ENCODE peak calls at places on chromosome 1, in six cellular contexts. O, V, R, E, Z and I are unnamed samples.

GRCh38 chr1:226447932-226448670 is 40.2 kb upstream of the PARP1 start:
- DNase-seq in V (no peak), O (peak), R (peak), Z (no peak), E (no peak), I (no peak)

GRCh38 chr1:154344977-154345837 is 19.9 kb downstream of the ATP8B2 start:
- DNase-seq in O (peak), E (no peak), Z (no peak), V (peak), R (no peak), I (no peak)

GRCh38 chr1:117928881-117929339 is 511 bp downstream of the GDAP2 start:
- DNase-seq in E (peak), O (peak), R (peak), Z (no peak), V (no peak), I (peak)

GRCh38 chr1:246681822-246682221 is 42.4 kb upstream of the SCCPDH start:
- DNase-seq in R (no peak), E (no peak), O (peak), V (peak), Z (no peak), I (no peak)

GRCh38 chr1:100752806-100753205 is 33.3 kb downstream of the VCAM1 start:
- DNase-seq in O (no peak), R (no peak), V (no peak), E (no peak), Z (no peak), I (no peak)

GRCh38 chr1:34787461-34788420 is 5.1 kb upstream of the GJA4 start:
- DNase-seq in V (no peak), Z (no peak), E (no peak), O (peak), R (no peak), I (no peak)

GRCh38 chr1:228453022-228453560 is 34.1 kb upstream of the RNF187 start:
- DNase-seq in Z (no peak), V (no peak), E (no peak), O (no peak), R (no peak), I (no peak)

GRCh38 chr1:176517484-176517883 is 54.5 kb downstream of the PAPPA2 start:
- DNase-seq in R (no peak), V (no peak), Z (no peak), O (peak), E (no peak), I (no peak)

GRCh38 chr1:17239420-17239819 is 9.5 kb upstream of the PADI3 start:
- DNase-seq in Z (no peak), V (no peak), R (peak), O (peak), E (no peak), I (peak)

GRCh38 chr1:241266121-241266520 is 90.9 kb downstream of the RGS7 start:
- DNase-seq in Z (no peak), O (no peak), E (no peak), R (no peak), V (no peak), I (no peak)

GRCh38 chr1:243910612-243911011 is 60.6 kb upstream of the AKT3 start:
- DNase-seq in V (no peak), R (no peak), O (no peak), Z (no peak), E (no peak), I (no peak)

GRCh38 chr1:115224636-115225035 is 113.4 kb downstream of the NGF start:
- DNase-seq in V (no peak), Z (no peak), E (no peak), R (no peak), O (no peak), I (no peak)

GRCh38 chr1:67840449-67840848 is 7.2 kb upstream of the GNG12 start:
- DNase-seq in O (peak), V (no peak), R (peak), E (peak), Z (no peak), I (no peak)

GRCh38 chr1:223723351-223723904 is 11.1 kb downstream of the CAPN2 start:
- DNase-seq in O (no peak), Z (no peak), R (no peak), E (no peak), V (no peak), I (no peak)

GRCh38 chr1:111672338-111672737 is 52.7 kb downstream of the RAP1A start:
- DNase-seq in O (no peak), V (no peak), E (no peak), Z (no peak), R (no peak), I (no peak)

GRCh38 chr1:59593798-59594790 is 220.7 kb upstream of the HOOK1 start:
- DNase-seq in O (no peak), V (no peak), R (no peak), Z (no peak), E (no peak), I (no peak)

GRCh38 chr1:208312706-208313105 is 68.5 kb upstream of the PLXNA2 start:
- DNase-seq in E (no peak), O (no peak), R (no peak), Z (no peak), V (no peak), I (no peak)

GRCh38 chr1:55015123-55015522 is 16.4 kb downstream of the BSND start:
- DNase-seq in V (no peak), E (no peak), Z (no peak), O (no peak), R (no peak), I (no peak)

GRCh38 chr1:188027613-188028012 is 1198.9 kb downstream of the PLA2G4A start:
- DNase-seq in O (peak), R (peak), V (no peak), E (no peak), Z (peak), I (no peak)

GRCh38 chr1:7885513-7886298 is 32.8 kb upstream of the UTS2 start:
- DNase-seq in Z (peak), O (no peak), E (peak), R (no peak), V (peak), I (no peak)

GRCh38 chr1:109823543-109824348 is 60.0 kb upstream of the EPS8L3 start:
- DNase-seq in Z (no peak), O (no peak), R (no peak), E (peak), V (peak), I (no peak)

GRCh38 chr1:112537451-112537850 is 28.7 kb downstream of the WNT2B start:
- DNase-seq in O (no peak), R (no peak), E (no peak), Z (no peak), V (no peak), I (no peak)

GRCh38 chr1:59393211-59394180 is 96.6 kb downstream of the FGGY start:
- DNase-seq in R (peak), V (peak), O (peak), E (peak), Z (no peak), I (no peak)

GRCh38 chr1:18965206-18966173 is 9.0 kb upstream of the IFFO2 start:
- DNase-seq in O (peak), V (peak), R (no peak), Z (no peak), E (no peak), I (no peak)

GRCh38 chr1:177937931-177938330 is 31.9 kb downstream of the SEC16B start:
- DNase-seq in O (peak), V (no peak), Z (no peak), E (no peak), R (peak), I (no peak)

GRCh38 chr1:155086182-155086741 is 7.6 kb downstream of the EFNA3 start:
- DNase-seq in O (peak), Z (no peak), E (peak), V (no peak), R (no peak), I (peak)

GRCh38 chr1:91608876-91609275 is 108.2 kb downstream of the CDC7 start:
- DNase-seq in R (no peak), O (peak), E (no peak), Z (peak), V (no peak), I (no peak)

GRCh38 chr1:221947731-221948130 is 205.8 kb upstream of the DUSP10 start:
- DNase-seq in R (no peak), E (no peak), Z (peak), V (no peak), O (no peak), I (no peak)

GRCh38 chr1:188723332-188724020 is 1754.2 kb downstream of the BRINP3 start:
- DNase-seq in O (no peak), E (no peak), Z (no peak), R (no peak), V (no peak), I (no peak)

DNA sequence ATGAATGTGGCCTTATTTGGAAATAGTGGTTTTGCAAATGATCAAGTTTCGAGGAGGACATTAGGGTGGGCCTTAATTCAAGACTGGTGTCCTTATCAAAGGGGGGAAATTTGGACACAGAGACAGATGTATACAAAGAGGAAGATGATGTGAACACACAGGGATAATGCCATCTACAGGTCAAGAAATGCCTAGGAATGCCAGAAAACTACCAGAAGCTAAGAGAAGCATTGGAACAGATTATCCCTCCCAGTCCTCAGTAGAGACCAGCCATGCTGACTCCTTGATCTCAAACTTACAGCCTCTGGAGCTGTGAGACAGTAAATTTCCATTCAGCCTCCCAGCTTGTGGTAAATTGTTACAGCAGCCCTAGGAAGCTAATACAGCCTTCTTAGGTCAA is 151.4 kb downstream of the PTGER3 start:
- DNase-seq in V (no peak), Z (no peak), E (no peak), R (no peak), O (no peak), I (no peak)
- TF ChIP-seq CTCF in V (no peak), Z (peak), E (no peak), R (no peak), O (no peak), I (no peak)

DNA sequence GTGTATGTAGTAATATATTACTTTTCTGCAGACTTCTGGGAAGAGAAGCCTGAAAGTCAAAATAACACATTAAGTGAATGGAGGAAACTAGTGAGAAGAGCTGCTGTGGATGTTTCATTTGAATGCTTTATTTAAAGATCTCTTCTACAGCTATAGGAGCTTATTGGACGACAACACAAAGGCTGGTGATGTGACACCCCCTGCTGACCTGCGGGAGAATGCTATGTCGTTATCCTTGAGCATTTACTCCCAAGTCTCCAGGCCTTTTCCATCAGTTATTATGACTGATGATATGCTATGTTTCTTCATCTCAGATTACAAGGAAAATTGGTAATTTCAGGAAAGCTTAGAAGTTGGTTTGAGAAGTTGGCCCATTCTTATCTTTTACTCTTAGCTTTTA is 22.3 kb upstream of the PLA2G4A start:
- DNase-seq in E (no peak), O (peak), V (no peak), R (no peak), Z (no peak), I (no peak)
- TF ChIP-seq CTCF in E (no peak), O (peak), V (no peak), R (no peak), Z (peak), I (peak)

GRCh38 chr1:200090252-200091159 is 63.0 kb downstream of the NR5A2 start:
- DNase-seq in R (no peak), E (no peak), Z (no peak), V (no peak), O (no peak), I (no peak)
- TF ChIP-seq CTCF in R (peak), E (no peak), Z (peak), V (no peak), O (peak), I (peak)

GRCh38 chr1:65596768-65597167 is 176.3 kb downstream of the LEPR start:
- DNase-seq in Z (no peak), E (no peak), O (no peak), V (no peak), R (no peak), I (no peak)

GRCh38 chr1:65593516-65593915 is 173.0 kb downstream of the LEPR start:
- DNase-seq in R (no peak), O (no peak), V (no peak), E (no peak), Z (no peak), I (no peak)

GRCh38 chr1:65590279-65590678 is 169.8 kb downstream of the LEPR start:
- DNase-seq in V (no peak), E (no peak), R (no peak), O (no peak), Z (no peak), I (no peak)

GRCh38 chr1:65595724-65596123 is 175.3 kb downstream of the LEPR start:
- DNase-seq in R (no peak), O (no peak), E (no peak), Z (no peak), V (no peak), I (no peak)
- TF ChIP-seq CTCF in R (no peak), O (no peak), E (no peak), Z (no peak), V (no peak), I (no peak)

DNA sequence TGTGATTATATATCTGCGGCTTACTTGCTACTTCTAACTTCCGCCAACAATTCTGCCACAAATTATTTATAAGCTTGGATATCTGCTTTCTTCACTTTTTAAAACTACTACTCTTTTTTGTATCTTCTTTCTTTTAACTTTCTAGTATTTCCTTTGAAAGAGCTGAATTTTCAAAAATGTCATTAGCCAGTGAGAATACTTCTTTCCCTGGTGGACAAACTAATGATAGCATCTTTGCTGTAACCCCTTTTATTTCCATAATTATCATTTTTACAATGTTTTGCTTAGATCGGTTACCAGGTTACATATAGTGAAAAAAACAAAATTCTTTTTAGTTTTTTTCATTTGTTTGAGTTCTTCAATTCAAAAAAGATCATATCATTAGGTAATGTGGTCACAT is 355.9 kb upstream of the ADGRL4 start:
- DNase-seq in Z (no peak), V (no peak), O (no peak), R (no peak), E (no peak), I (no peak)
- TF ChIP-seq CTCF in Z (no peak), V (no peak), O (peak), R (no peak), E (no peak), I (peak)